ENCODE peak calls at places on chromosomes 6 and 20, in nine cellular contexts. One of them, this sample, is unnamed.

GRCh38 chr6:11592289-11592906 is 54.8 kb downstream of the TMEM170B start:
- DNase-seq in lung microvascular endothelial cell: peak
- DNase-seq in transverse colon: no peak
- DNase-seq in nucleus accumbens: no peak
- DNase-seq in adrenal gland: no peak
- DNase-seq in choroid plexus epithelial cell: peak
- DNase-seq in A172: no peak
- DNase-seq in posterior cingulate gyrus: no peak
- DNase-seq in progenitor cell of endocrine pancreas: no peak
- DNase-seq in this sample: no peak

GRCh38 chr6:132933085-132933484 is 118.7 kb downstream of the RPS12 start:
- DNase-seq in transverse colon: no peak
- DNase-seq in progenitor cell of endocrine pancreas: no peak
- DNase-seq in nucleus accumbens: no peak
- DNase-seq in lung microvascular endothelial cell: no peak
- DNase-seq in choroid plexus epithelial cell: peak
- DNase-seq in posterior cingulate gyrus: no peak
- DNase-seq in A172: no peak
- DNase-seq in adrenal gland: no peak
- DNase-seq in this sample: peak

GRCh38 chr6:10659697-10660348 is 34.6 kb downstream of the C6orf52 start:
- DNase-seq in adrenal gland: peak
- DNase-seq in A172: no peak
- DNase-seq in transverse colon: no peak
- DNase-seq in lung microvascular endothelial cell: peak
- DNase-seq in progenitor cell of endocrine pancreas: peak
- DNase-seq in posterior cingulate gyrus: no peak
- DNase-seq in choroid plexus epithelial cell: peak
- DNase-seq in nucleus accumbens: no peak
- DNase-seq in this sample: peak

GRCh38 chr6:160137989-160138835 is 16.6 kb downstream of the SLC22A1 start:
- DNase-seq in choroid plexus epithelial cell: peak
- DNase-seq in adrenal gland: peak
- DNase-seq in A172: peak
- DNase-seq in transverse colon: peak
- DNase-seq in progenitor cell of endocrine pancreas: peak
- DNase-seq in lung microvascular endothelial cell: peak
- DNase-seq in posterior cingulate gyrus: no peak
- DNase-seq in nucleus accumbens: no peak
- DNase-seq in this sample: peak

GRCh38 chr6:38233161-38233791 is 406.5 kb downstream of the BTBD9 start:
- DNase-seq in progenitor cell of endocrine pancreas: no peak
- DNase-seq in adrenal gland: peak
- DNase-seq in choroid plexus epithelial cell: no peak
- DNase-seq in posterior cingulate gyrus: no peak
- DNase-seq in lung microvascular endothelial cell: no peak
- DNase-seq in transverse colon: no peak
- DNase-seq in A172: peak
- DNase-seq in nucleus accumbens: no peak
- DNase-seq in this sample: no peak

GRCh38 chr20:43953919-43954617 is 39.4 kb downstream of the TOX2 start:
- DNase-seq in A172: peak
- DNase-seq in lung microvascular endothelial cell: no peak
- DNase-seq in progenitor cell of endocrine pancreas: no peak
- DNase-seq in transverse colon: no peak
- DNase-seq in posterior cingulate gyrus: no peak
- DNase-seq in choroid plexus epithelial cell: no peak
- DNase-seq in adrenal gland: no peak
- DNase-seq in nucleus accumbens: no peak
- DNase-seq in this sample: no peak

GRCh38 chr20:6492396-6493055 is 275.0 kb upstream of the BMP2 start:
- DNase-seq in transverse colon: no peak
- DNase-seq in posterior cingulate gyrus: no peak
- DNase-seq in nucleus accumbens: no peak
- DNase-seq in progenitor cell of endocrine pancreas: no peak
- DNase-seq in adrenal gland: no peak
- DNase-seq in lung microvascular endothelial cell: no peak
- DNase-seq in choroid plexus epithelial cell: peak
- DNase-seq in A172: no peak
- DNase-seq in this sample: no peak

GRCh38 chr20:51365670-51366069 is 176.8 kb downstream of the NFATC2 start:
- DNase-seq in A172: peak
- DNase-seq in choroid plexus epithelial cell: peak
- DNase-seq in nucleus accumbens: no peak
- DNase-seq in lung microvascular endothelial cell: no peak
- DNase-seq in progenitor cell of endocrine pancreas: no peak
- DNase-seq in adrenal gland: no peak
- DNase-seq in posterior cingulate gyrus: no peak
- DNase-seq in transverse colon: no peak
- DNase-seq in this sample: no peak

GRCh38 chr20:31780839-31781238 is 38.3 kb upstream of the MYLK2 start:
- DNase-seq in lung microvascular endothelial cell: no peak
- DNase-seq in transverse colon: no peak
- DNase-seq in posterior cingulate gyrus: no peak
- DNase-seq in progenitor cell of endocrine pancreas: no peak
- DNase-seq in adrenal gland: no peak
- DNase-seq in A172: no peak
- DNase-seq in nucleus accumbens: no peak
- DNase-seq in choroid plexus epithelial cell: no peak
- DNase-seq in this sample: no peak

GRCh38 chr6:44976677-44977405 is 351.3 kb upstream of the RUNX2 start:
- DNase-seq in nucleus accumbens: no peak
- DNase-seq in choroid plexus epithelial cell: peak
- DNase-seq in progenitor cell of endocrine pancreas: no peak
- DNase-seq in adrenal gland: no peak
- DNase-seq in A172: no peak
- DNase-seq in transverse colon: no peak
- DNase-seq in lung microvascular endothelial cell: no peak
- DNase-seq in posterior cingulate gyrus: no peak
- DNase-seq in this sample: no peak

GRCh38 chr6:166032366-166033171 is 135.1 kb downstream of the TBXT start:
- DNase-seq in nucleus accumbens: no peak
- DNase-seq in adrenal gland: no peak
- DNase-seq in transverse colon: peak
- DNase-seq in lung microvascular endothelial cell: no peak
- DNase-seq in A172: peak
- DNase-seq in choroid plexus epithelial cell: peak
- DNase-seq in progenitor cell of endocrine pancreas: no peak
- DNase-seq in posterior cingulate gyrus: no peak
- DNase-seq in this sample: peak

GRCh38 chr6:11770546-11771466 is 7.8 kb downstream of the ADTRP start:
- DNase-seq in posterior cingulate gyrus: no peak
- DNase-seq in transverse colon: peak
- DNase-seq in progenitor cell of endocrine pancreas: no peak
- DNase-seq in A172: peak
- DNase-seq in adrenal gland: peak
- DNase-seq in choroid plexus epithelial cell: peak
- DNase-seq in nucleus accumbens: peak
- DNase-seq in lung microvascular endothelial cell: peak
- DNase-seq in this sample: peak

GRCh38 chr6:35356391-35356790 is 14.0 kb downstream of the PPARD start:
- DNase-seq in transverse colon: no peak
- DNase-seq in choroid plexus epithelial cell: no peak
- DNase-seq in nucleus accumbens: no peak
- DNase-seq in progenitor cell of endocrine pancreas: no peak
- DNase-seq in posterior cingulate gyrus: no peak
- DNase-seq in adrenal gland: peak
- DNase-seq in A172: no peak
- DNase-seq in lung microvascular endothelial cell: no peak
- DNase-seq in this sample: no peak

GRCh38 chr20:58926802-58927489 is 54.1 kb upstream of the NELFCD start:
- DNase-seq in nucleus accumbens: no peak
- DNase-seq in progenitor cell of endocrine pancreas: no peak
- DNase-seq in choroid plexus epithelial cell: no peak
- DNase-seq in lung microvascular endothelial cell: no peak
- DNase-seq in posterior cingulate gyrus: no peak
- DNase-seq in A172: no peak
- DNase-seq in adrenal gland: no peak
- DNase-seq in transverse colon: no peak
- DNase-seq in this sample: no peak

GRCh38 chr20:62198496-62198895 is 15.7 kb downstream of the MTG2 start:
- DNase-seq in progenitor cell of endocrine pancreas: no peak
- DNase-seq in nucleus accumbens: no peak
- DNase-seq in A172: no peak
- DNase-seq in adrenal gland: no peak
- DNase-seq in transverse colon: no peak
- DNase-seq in lung microvascular endothelial cell: no peak
- DNase-seq in posterior cingulate gyrus: no peak
- DNase-seq in choroid plexus epithelial cell: no peak
- DNase-seq in this sample: no peak

GRCh38 chr6:72579865-72580264 is 42.0 kb upstream of the KCNQ5 start:
- DNase-seq in A172: no peak
- DNase-seq in posterior cingulate gyrus: no peak
- DNase-seq in adrenal gland: no peak
- DNase-seq in choroid plexus epithelial cell: no peak
- DNase-seq in transverse colon: no peak
- DNase-seq in nucleus accumbens: no peak
- DNase-seq in progenitor cell of endocrine pancreas: no peak
- DNase-seq in lung microvascular endothelial cell: no peak
- DNase-seq in this sample: no peak

GRCh38 chr20:37345339-37346231 is at the start of gene SRC:
- DNase-seq in transverse colon: peak
- DNase-seq in lung microvascular endothelial cell: peak
- DNase-seq in A172: peak
- DNase-seq in posterior cingulate gyrus: peak
- DNase-seq in choroid plexus epithelial cell: peak
- DNase-seq in progenitor cell of endocrine pancreas: peak
- DNase-seq in nucleus accumbens: peak
- DNase-seq in adrenal gland: peak
- DNase-seq in this sample: peak

GRCh38 chr6:146267447-146267846 is 238.6 kb downstream of the GRM1 start:
- DNase-seq in transverse colon: no peak
- DNase-seq in lung microvascular endothelial cell: no peak
- DNase-seq in posterior cingulate gyrus: no peak
- DNase-seq in A172: no peak
- DNase-seq in choroid plexus epithelial cell: no peak
- DNase-seq in nucleus accumbens: no peak
- DNase-seq in adrenal gland: no peak
- DNase-seq in progenitor cell of endocrine pancreas: no peak
- DNase-seq in this sample: no peak

GRCh38 chr6:149065658-149066556 is 251.6 kb upstream of the TAB2 start:
- DNase-seq in posterior cingulate gyrus: no peak
- DNase-seq in progenitor cell of endocrine pancreas: no peak
- DNase-seq in A172: no peak
- DNase-seq in transverse colon: no peak
- DNase-seq in adrenal gland: no peak
- DNase-seq in choroid plexus epithelial cell: peak
- DNase-seq in lung microvascular endothelial cell: no peak
- DNase-seq in nucleus accumbens: no peak
- DNase-seq in this sample: no peak

GRCh38 chr6:80527552-80528052 is 421.1 kb downstream of the BCKDHB start:
- DNase-seq in lung microvascular endothelial cell: no peak
- DNase-seq in transverse colon: no peak
- DNase-seq in progenitor cell of endocrine pancreas: no peak
- DNase-seq in posterior cingulate gyrus: no peak
- DNase-seq in adrenal gland: no peak
- DNase-seq in choroid plexus epithelial cell: no peak
- DNase-seq in A172: no peak
- DNase-seq in nucleus accumbens: no peak
- DNase-seq in this sample: no peak

GRCh38 chr6:56204134-56204533 is 43.2 kb downstream of the COL21A1 start:
- DNase-seq in posterior cingulate gyrus: no peak
- DNase-seq in choroid plexus epithelial cell: peak
- DNase-seq in transverse colon: no peak
- DNase-seq in A172: no peak
- DNase-seq in lung microvascular endothelial cell: no peak
- DNase-seq in adrenal gland: no peak
- DNase-seq in nucleus accumbens: no peak
- DNase-seq in progenitor cell of endocrine pancreas: no peak
- DNase-seq in this sample: no peak

GRCh38 chr20:10705801-10706459 is 32.1 kb upstream of the JAG1 start:
- DNase-seq in posterior cingulate gyrus: no peak
- DNase-seq in choroid plexus epithelial cell: no peak
- DNase-seq in A172: peak
- DNase-seq in progenitor cell of endocrine pancreas: no peak
- DNase-seq in transverse colon: peak
- DNase-seq in nucleus accumbens: no peak
- DNase-seq in adrenal gland: no peak
- DNase-seq in lung microvascular endothelial cell: peak
- DNase-seq in this sample: no peak

GRCh38 chr20:1182136-1182535 is 2.6 kb downstream of the TMEM74B start:
- DNase-seq in choroid plexus epithelial cell: no peak
- DNase-seq in lung microvascular endothelial cell: no peak
- DNase-seq in adrenal gland: no peak
- DNase-seq in transverse colon: no peak
- DNase-seq in progenitor cell of endocrine pancreas: no peak
- DNase-seq in posterior cingulate gyrus: no peak
- DNase-seq in nucleus accumbens: no peak
- DNase-seq in A172: no peak
- DNase-seq in this sample: no peak

GRCh38 chr6:159044899-159045727 is at the start of gene TAGAP:
- DNase-seq in A172: no peak
- DNase-seq in lung microvascular endothelial cell: peak
- DNase-seq in adrenal gland: peak
- DNase-seq in posterior cingulate gyrus: no peak
- DNase-seq in progenitor cell of endocrine pancreas: no peak
- DNase-seq in choroid plexus epithelial cell: peak
- DNase-seq in nucleus accumbens: no peak
- DNase-seq in transverse colon: peak
- DNase-seq in this sample: peak

GRCh38 chr6:10756085-10756484 is 8.5 kb downstream of the TMEM14B start:
- DNase-seq in A172: no peak
- DNase-seq in adrenal gland: no peak
- DNase-seq in lung microvascular endothelial cell: no peak
- DNase-seq in progenitor cell of endocrine pancreas: no peak
- DNase-seq in posterior cingulate gyrus: no peak
- DNase-seq in nucleus accumbens: no peak
- DNase-seq in choroid plexus epithelial cell: no peak
- DNase-seq in transverse colon: no peak
- DNase-seq in this sample: no peak

GRCh38 chr6:140051521-140052455 is 677.3 kb upstream of the CITED2 start:
- DNase-seq in nucleus accumbens: no peak
- DNase-seq in posterior cingulate gyrus: no peak
- DNase-seq in choroid plexus epithelial cell: peak
- DNase-seq in lung microvascular endothelial cell: peak
- DNase-seq in transverse colon: no peak
- DNase-seq in adrenal gland: no peak
- DNase-seq in progenitor cell of endocrine pancreas: no peak
- DNase-seq in A172: peak
- DNase-seq in this sample: no peak

GRCh38 chr6:152110878-152111820 is 303.7 kb downstream of the ESR1 start:
- DNase-seq in choroid plexus epithelial cell: no peak
- DNase-seq in A172: no peak
- DNase-seq in posterior cingulate gyrus: no peak
- DNase-seq in adrenal gland: no peak
- DNase-seq in nucleus accumbens: no peak
- DNase-seq in lung microvascular endothelial cell: no peak
- DNase-seq in progenitor cell of endocrine pancreas: no peak
- DNase-seq in transverse colon: no peak
- DNase-seq in this sample: peak

GRCh38 chr6:27866370-27867050 is 45.7 kb downstream of the OR2B2 start:
- DNase-seq in adrenal gland: no peak
- DNase-seq in A172: peak
- DNase-seq in progenitor cell of endocrine pancreas: no peak
- DNase-seq in transverse colon: peak
- DNase-seq in nucleus accumbens: no peak
- DNase-seq in posterior cingulate gyrus: no peak
- DNase-seq in lung microvascular endothelial cell: peak
- DNase-seq in choroid plexus epithelial cell: peak
- DNase-seq in this sample: no peak

GRCh38 chr20:38112943-38113294 is 52.2 kb downstream of the TGM2 start:
- DNase-seq in adrenal gland: peak
- DNase-seq in A172: no peak
- DNase-seq in choroid plexus epithelial cell: no peak
- DNase-seq in lung microvascular endothelial cell: no peak
- DNase-seq in posterior cingulate gyrus: no peak
- DNase-seq in nucleus accumbens: no peak
- DNase-seq in progenitor cell of endocrine pancreas: no peak
- DNase-seq in transverse colon: no peak
- DNase-seq in this sample: no peak

GRCh38 chr20:59412251-59412650 is 111.8 kb downstream of the EDN3 start:
- DNase-seq in transverse colon: no peak
- DNase-seq in posterior cingulate gyrus: no peak
- DNase-seq in nucleus accumbens: no peak
- DNase-seq in lung microvascular endothelial cell: no peak
- DNase-seq in adrenal gland: no peak
- DNase-seq in choroid plexus epithelial cell: no peak
- DNase-seq in A172: no peak
- DNase-seq in progenitor cell of endocrine pancreas: no peak
- DNase-seq in this sample: no peak

GRCh38 chr6:5422321-5422915 is 161.1 kb downstream of the FARS2 start:
- DNase-seq in nucleus accumbens: no peak
- DNase-seq in adrenal gland: no peak
- DNase-seq in posterior cingulate gyrus: no peak
- DNase-seq in transverse colon: peak
- DNase-seq in choroid plexus epithelial cell: peak
- DNase-seq in progenitor cell of endocrine pancreas: no peak
- DNase-seq in A172: peak
- DNase-seq in lung microvascular endothelial cell: peak
- DNase-seq in this sample: peak

This sample was measured in thyroid gland.